ENCODE peak calls at places on chromosomes 3 and 15, in eight cellular contexts. T is suprapubic skin, Q is stomach, I is upper lobe of left lung, L is sigmoid colon, A is SK-N-SH, R is GM12891, H is HCT116. O is an unnamed sample.

GRCh38 chr3:193129607-193130006 is 111.4 kb upstream of the PLAAT1 start:
- DNase-seq in T (no peak), Q (no peak), I (no peak), L (no peak), A (no peak), R (no peak), H (no peak), O (no peak)

GRCh38 chr3:64977308-64978100 is 289.7 kb upstream of the ADAMTS9 start:
- DNase-seq in T (no peak), Q (no peak), I (no peak), L (no peak), A (no peak), R (no peak), H (no peak), O (no peak)

GRCh38 chr3:59655616-59656015 is 605.8 kb upstream of the CFAP20DC start:
- DNase-seq in T (no peak), Q (no peak), I (no peak), L (no peak), A (no peak), R (no peak), H (no peak), O (no peak)

GRCh38 chr3:45693941-45694521 is 4.8 kb downstream of the SACM1L start:
- DNase-seq in T (no peak), Q (no peak), I (no peak), L (no peak), A (peak), R (no peak), H (no peak), O (no peak)

GRCh38 chr15:42919794-42920280 is 741 bp downstream of the TTBK2 start:
- DNase-seq in T (no peak), Q (no peak), I (no peak), L (peak), A (peak), R (no peak), H (no peak), O (no peak)

GRCh38 chr3:197117107-197117506 is 87.5 kb upstream of the MELTF start:
- DNase-seq in T (no peak), Q (no peak), I (no peak), L (no peak), A (no peak), R (no peak), H (no peak), O (no peak)

GRCh38 chr15:31516459-31516858 is 189.8 kb downstream of the KLF13 start:
- DNase-seq in T (no peak), Q (no peak), I (no peak), L (no peak), A (no peak), R (no peak), H (no peak), O (no peak)

GRCh38 chr3:35296533-35296932 is 342.8 kb upstream of the ARPP21 start:
- DNase-seq in T (no peak), Q (no peak), I (no peak), L (no peak), A (no peak), R (no peak), H (no peak), O (no peak)

GRCh38 chr3:107684431-107684925 is 161.7 kb downstream of the BBX start:
- DNase-seq in T (no peak), Q (no peak), I (no peak), L (no peak), A (no peak), R (no peak), H (no peak), O (no peak)

GRCh38 chr15:52183562-52184173 is 7.5 kb downstream of the GNB5 start:
- DNase-seq in T (no peak), Q (peak), I (no peak), L (no peak), A (peak), R (no peak), H (no peak), O (no peak)

GRCh38 chr15:53759333-53759975 is at the start of gene WDR72:
- DNase-seq in T (no peak), Q (no peak), I (peak), L (no peak), A (peak), R (peak), H (no peak), O (no peak)

GRCh38 chr15:98421419-98422085 is 226.8 kb upstream of the IGF1R start:
- DNase-seq in T (peak), Q (peak), I (peak), L (peak), A (peak), R (peak), H (peak), O (peak)

GRCh38 chr3:115549111-115549510 is 74.2 kb upstream of the GAP43 start:
- DNase-seq in T (no peak), Q (no peak), I (no peak), L (no peak), A (no peak), R (no peak), H (no peak), O (no peak)

GRCh38 chr3:196080517-196080841 is 1.4 kb downstream of the TFRC start:
- DNase-seq in T (no peak), Q (no peak), I (no peak), L (no peak), A (no peak), R (no peak), H (no peak), O (no peak)

GRCh38 chr3:196179380-196180308 is 31.6 kb downstream of the ZDHHC19 start:
- DNase-seq in T (no peak), Q (no peak), I (peak), L (no peak), A (peak), R (peak), H (no peak), O (peak)

GRCh38 chr15:45550436-45550835 is 27.9 kb upstream of the SLC30A4 start:
- DNase-seq in T (no peak), Q (no peak), I (no peak), L (no peak), A (no peak), R (no peak), H (no peak), O (no peak)

GRCh38 chr3:114409291-114409690 is 115.5 kb downstream of the TIGIT start:
- DNase-seq in T (no peak), Q (no peak), I (no peak), L (no peak), A (no peak), R (no peak), H (no peak), O (no peak)

GRCh38 chr15:88714782-88715372 is 76.1 kb downstream of the ISG20 start:
- DNase-seq in T (no peak), Q (no peak), I (no peak), L (no peak), A (no peak), R (no peak), H (no peak), O (no peak)

GRCh38 chr3:169668957-169669681 is 5.6 kb upstream of the MECOM start:
- DNase-seq in T (no peak), Q (peak), I (peak), L (peak), A (peak), R (no peak), H (peak), O (peak)

GRCh38 chr15:49468440-49468839 is 45.4 kb downstream of the FGF7 start:
- DNase-seq in T (no peak), Q (no peak), I (no peak), L (no peak), A (peak), R (no peak), H (no peak), O (no peak)

GRCh38 chr3:131591394-131591990 is 88.7 kb upstream of the MRPL3 start:
- DNase-seq in T (no peak), Q (no peak), I (no peak), L (no peak), A (no peak), R (no peak), H (no peak), O (no peak)

GRCh38 chr3:130276203-130276803 is 69.2 kb upstream of the COL6A5 start:
- DNase-seq in T (no peak), Q (no peak), I (no peak), L (no peak), A (peak), R (peak), H (peak), O (peak)

GRCh38 chr3:63954182-63954581 is 42.0 kb upstream of the SCAANT1 start:
- DNase-seq in T (no peak), Q (no peak), I (no peak), L (no peak), A (no peak), R (no peak), H (no peak), O (no peak)

GRCh38 chr3:46863261-46863782 is at the start of gene MYL3:
- DNase-seq in T (peak), Q (no peak), I (no peak), L (peak), A (no peak), R (no peak), H (no peak), O (no peak)

GRCh38 chr15:66841953-66842681 is 140.1 kb downstream of the SMAD6 start:
- DNase-seq in T (peak), Q (peak), I (peak), L (peak), A (peak), R (no peak), H (peak), O (no peak)

GRCh38 chr15:98689431-98689861 is 41.1 kb downstream of the IGF1R start:
- DNase-seq in T (no peak), Q (no peak), I (no peak), L (no peak), A (peak), R (no peak), H (no peak), O (no peak)

GRCh38 chr3:175479175-175479574 is 620.0 kb downstream of the NAALADL2 start:
- DNase-seq in T (no peak), Q (no peak), I (no peak), L (no peak), A (no peak), R (no peak), H (no peak), O (no peak)

GRCh38 chr3:175479800-175480199 is 620.7 kb downstream of the NAALADL2 start:
- DNase-seq in T (no peak), Q (no peak), I (no peak), L (no peak), A (no peak), R (no peak), H (no peak), O (no peak)

GRCh38 chr3:175475765-175476164 is 616.6 kb downstream of the NAALADL2 start:
- DNase-seq in T (no peak), Q (no peak), I (no peak), L (no peak), A (no peak), R (no peak), H (no peak), O (no peak)

GRCh38 chr3:175477651-175478224 is 618.6 kb downstream of the NAALADL2 start:
- DNase-seq in T (no peak), Q (no peak), I (no peak), L (no peak), A (no peak), R (no peak), H (no peak), O (no peak)

DNA sequence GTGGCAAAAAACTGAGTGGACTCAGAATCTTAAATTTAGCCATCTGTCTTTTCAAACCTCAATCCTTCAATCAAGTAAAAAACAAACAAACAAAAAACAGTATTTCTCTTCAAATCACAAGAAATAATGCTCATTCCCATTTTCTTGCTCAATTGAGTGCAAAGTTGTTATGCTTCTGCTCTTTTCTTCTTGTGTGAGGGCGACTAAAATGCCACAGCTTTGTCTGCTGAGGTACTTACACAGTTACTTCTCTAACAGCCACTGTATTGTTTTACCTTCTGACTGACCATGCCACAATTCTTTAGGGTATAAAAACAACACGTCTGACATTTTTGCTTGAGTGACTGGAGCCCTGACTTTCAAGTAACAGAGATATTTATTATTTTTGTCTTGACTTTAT is 617.4 kb downstream of the NAALADL2 start:
- DNase-seq in T (no peak), Q (no peak), I (no peak), L (no peak), A (no peak), R (no peak), H (no peak), O (no peak)
- TF ChIP-seq POLR2AphosphoS5 in T (no peak), Q (no peak), I (no peak), L (no peak), A (no peak), R (no peak), H (no peak), O (no peak)

DNA sequence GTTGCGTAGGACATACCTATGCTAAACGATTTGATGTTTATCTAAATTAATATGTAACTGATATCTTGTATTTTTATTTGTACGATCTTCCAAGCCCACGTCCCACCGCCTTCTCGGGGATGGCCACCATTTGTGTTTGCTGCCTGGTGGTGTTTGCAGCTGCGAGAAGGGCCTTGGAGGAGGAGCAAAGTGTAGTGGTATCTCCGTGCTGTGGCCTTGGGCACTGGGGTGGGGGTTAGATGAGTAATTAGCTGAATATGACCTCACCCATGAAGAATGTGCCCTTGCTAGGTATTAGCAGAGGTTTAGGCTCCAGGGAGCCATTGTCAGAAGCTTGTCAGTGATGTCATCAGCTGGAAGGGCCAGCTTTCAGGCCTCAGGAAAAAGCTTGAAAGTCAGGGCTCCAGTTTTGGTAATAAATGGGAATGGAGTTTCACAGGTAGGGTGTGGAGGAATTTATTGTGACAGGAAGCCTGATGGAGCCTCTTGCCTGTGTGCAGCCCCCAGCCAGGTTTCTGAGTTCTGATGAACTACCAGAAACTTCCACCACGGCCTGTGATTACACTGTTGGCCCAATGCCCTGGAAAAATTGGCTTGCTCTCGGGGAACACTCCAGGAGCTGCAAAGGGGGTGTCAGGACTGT is 41.0 kb downstream of the FLNB start:
- DNase-seq in T (peak), Q (peak), I (no peak), L (peak), A (no peak), R (no peak), H (peak), O (no peak)
- TF ChIP-seq POLR2AphosphoS5 in T (peak), Q (no peak), I (no peak), L (peak), A (no peak), R (no peak), H (peak), O (no peak)

DNA sequence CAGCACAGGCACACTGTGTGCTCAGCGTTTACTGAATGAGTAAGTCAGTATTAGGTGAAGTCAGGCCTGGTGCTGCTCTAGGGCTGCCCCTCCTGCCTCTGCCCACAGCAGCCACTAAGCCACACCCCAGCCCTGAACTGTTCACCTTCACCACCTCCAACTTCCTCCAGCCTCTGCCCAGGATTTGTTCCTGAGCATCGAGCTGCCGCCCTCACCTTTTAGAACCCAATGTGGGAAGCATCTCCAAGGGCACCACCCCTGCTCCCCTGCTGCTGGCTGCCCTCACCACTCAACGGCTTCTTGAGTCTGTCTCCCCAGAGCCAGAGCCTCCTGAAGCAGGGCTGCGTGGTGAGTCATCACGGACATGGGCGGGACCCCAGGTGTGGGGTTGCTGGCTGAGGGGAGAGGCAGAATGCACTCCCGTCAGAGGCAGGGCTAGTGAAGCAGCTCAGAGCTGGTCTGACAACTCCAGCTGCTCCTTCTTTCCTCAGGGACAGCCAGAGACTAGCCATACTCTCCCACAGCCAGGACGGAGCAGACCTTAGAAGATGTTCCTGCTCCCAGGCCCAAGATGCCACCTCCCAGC is 5.8 kb downstream of the HYAL2 start:
- DNase-seq in T (peak), Q (peak), I (peak), L (no peak), A (no peak), R (no peak), H (peak), O (no peak)
- TF ChIP-seq POLR2AphosphoS5 in T (peak), Q (peak), I (peak), L (no peak), A (no peak), R (no peak), H (peak), O (no peak)

GRCh38 chr15:90913398-90913944 is 10.4 kb downstream of the MAN2A2 start:
- DNase-seq in T (no peak), Q (no peak), I (no peak), L (no peak), A (no peak), R (no peak), H (no peak), O (no peak)

GRCh38 chr15:90915808-90916440 is 12.8 kb downstream of the MAN2A2 start:
- DNase-seq in T (no peak), Q (peak), I (no peak), L (peak), A (no peak), R (no peak), H (no peak), O (no peak)

GRCh38 chr15:90915216-90915807 is 12.2 kb downstream of the MAN2A2 start:
- DNase-seq in T (no peak), Q (no peak), I (no peak), L (no peak), A (no peak), R (no peak), H (no peak), O (no peak)

GRCh38 chr15:90912770-90913075 is 9.6 kb downstream of the MAN2A2 start:
- DNase-seq in T (no peak), Q (no peak), I (no peak), L (no peak), A (no peak), R (no peak), H (no peak), O (no peak)

GRCh38 chr15:90914240-90915080 is 11.4 kb downstream of the MAN2A2 start:
- DNase-seq in T (no peak), Q (no peak), I (no peak), L (no peak), A (no peak), R (no peak), H (no peak), O (no peak)
- TF ChIP-seq POLR2AphosphoS5 in T (no peak), Q (no peak), I (no peak), L (no peak), A (no peak), R (no peak), H (no peak), O (no peak)

GRCh38 chr3:194816748-194817591 is 131.3 kb downstream of the FAM43A start:
- DNase-seq in T (peak), Q (no peak), I (no peak), L (no peak), A (no peak), R (no peak), H (no peak), O (no peak)
- TF ChIP-seq POLR2AphosphoS5 in T (no peak), Q (no peak), I (no peak), L (no peak), A (no peak), R (no peak), H (no peak), O (no peak)

DNA sequence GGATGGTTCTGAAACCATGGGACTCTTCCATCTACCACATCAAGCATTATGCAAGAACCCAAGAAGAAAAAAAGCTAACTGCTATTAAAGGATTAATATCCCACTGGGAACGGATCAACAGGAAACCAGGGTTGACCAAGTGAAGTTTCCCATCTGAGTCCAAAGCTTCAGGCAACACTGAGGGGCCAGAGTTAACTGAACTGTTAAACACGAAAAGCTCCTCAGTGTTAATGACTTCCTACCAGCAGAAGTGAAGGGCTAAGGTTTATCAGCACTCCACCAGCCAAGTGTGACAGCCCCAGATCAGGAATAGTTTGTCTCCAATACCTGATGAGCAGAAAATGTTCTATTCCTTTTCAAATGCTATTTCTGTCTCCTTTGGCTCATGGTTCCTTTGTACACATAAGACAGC is 36.7 kb downstream of the PTPN9 start:
- DNase-seq in T (no peak), Q (no peak), I (no peak), L (no peak), A (no peak), R (no peak), H (no peak), O (no peak)
- TF ChIP-seq POLR2AphosphoS5 in T (no peak), Q (no peak), I (no peak), L (no peak), A (no peak), R (no peak), H (no peak), O (no peak)

GRCh38 chr3:120681506-120682038 is 467 bp downstream of the HGD start:
- DNase-seq in T (no peak), Q (no peak), I (no peak), L (no peak), A (no peak), R (no peak), H (no peak), O (no peak)

GRCh38 chr3:120678984-120679383 is 3.1 kb downstream of the HGD start:
- DNase-seq in T (no peak), Q (no peak), I (no peak), L (no peak), A (no peak), R (no peak), H (no peak), O (no peak)

GRCh38 chr3:120680193-120680894 is 1.7 kb downstream of the HGD start:
- DNase-seq in T (no peak), Q (no peak), I (no peak), L (no peak), A (no peak), R (no peak), H (no peak), O (no peak)

GRCh38 chr3:120681018-120681417 is 1.0 kb downstream of the HGD start:
- DNase-seq in T (no peak), Q (no peak), I (no peak), L (no peak), A (no peak), R (no peak), H (no peak), O (no peak)

GRCh38 chr3:120678331-120678845 is 3.7 kb downstream of the HGD start:
- DNase-seq in T (no peak), Q (peak), I (no peak), L (no peak), A (no peak), R (no peak), H (no peak), O (no peak)
- TF ChIP-seq POLR2AphosphoS5 in T (no peak), Q (peak), I (no peak), L (no peak), A (no peak), R (no peak), H (no peak), O (no peak)

GRCh38 chr15:29364429-29365078 is 94.9 kb upstream of the NSMCE3 start:
- DNase-seq in T (no peak), Q (no peak), I (no peak), L (no peak), A (no peak), R (no peak), H (no peak), O (no peak)
- TF ChIP-seq POLR2AphosphoS5 in T (no peak), Q (no peak), I (no peak), L (peak), A (no peak), R (no peak), H (no peak), O (no peak)

DNA sequence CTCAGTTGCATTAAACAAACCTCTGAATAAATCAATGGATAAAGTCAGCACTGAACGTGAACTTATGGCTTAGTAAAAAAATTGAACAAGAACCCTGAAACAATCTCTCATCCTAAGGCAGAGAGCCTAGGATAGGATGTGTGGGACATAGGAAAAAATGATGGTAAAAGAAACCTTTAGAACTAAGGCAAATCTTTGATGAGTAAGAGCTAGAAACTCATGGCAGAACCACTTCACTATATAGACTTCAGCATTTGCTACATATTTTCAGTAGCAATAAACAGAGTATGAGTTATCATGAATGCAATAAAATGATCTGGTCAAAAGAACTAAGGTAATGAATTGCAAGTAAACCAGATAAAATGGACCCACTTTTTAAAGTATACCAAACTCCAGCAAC is 725.8 kb upstream of the DPPA4 start:
- DNase-seq in T (no peak), Q (no peak), I (no peak), L (no peak), A (no peak), R (no peak), H (no peak), O (no peak)
- TF ChIP-seq POLR2AphosphoS5 in T (no peak), Q (no peak), I (no peak), L (no peak), A (no peak), R (no peak), H (no peak), O (no peak)